ENCODE peak calls at places on chromosomes 3 and 15, in seven cellular contexts. R is IMR-90; K is adipocyte; F is CD4-positive, CD25-positive, alpha-beta regulatory T cell; B is HCT116; P is PC-3; H is fibroblast of lung. Y is an unnamed sample.

GRCh38 chr15:58331903-58332675 is 99.7 kb upstream of the LIPC start:
- DNase-seq in K (peak; percentile 95), B (peak; percentile 93), H (peak; percentile 100), P (peak; percentile 97), R (peak; percentile 100), F (peak; percentile 20), Y (peak; percentile 82)

GRCh38 chr3:46907271-46907670 is 29.8 kb downstream of the PTH1R start:
- DNase-seq in B (no peak), P (no peak), K (no peak), F (no peak), H (no peak), R (no peak), Y (no peak)

GRCh38 chr3:125080077-125080476 is 24.3 kb upstream of the HEG1 start:
- DNase-seq in P (no peak), K (no peak), F (no peak), H (no peak), R (no peak), B (no peak), Y (no peak)

GRCh38 chr3:94405258-94406035 is 342.6 kb downstream of the NSUN3 start:
- DNase-seq in F (no peak), P (peak; percentile 30), R (peak; percentile 60), H (peak; percentile 90), B (no peak), K (no peak), Y (no peak)

GRCh38 chr3:127134466-127134865 is 58.5 kb upstream of the PRR23E start:
- DNase-seq in K (no peak), F (no peak), B (no peak), H (no peak), P (no peak), R (no peak), Y (no peak)

GRCh38 chr3:63864008-63864871 is 573 bp downstream of the ATXN7 start:
- DNase-seq in F (peak; percentile 42), H (no peak), B (no peak), K (peak; percentile 53), R (no peak), P (no peak), Y (peak; percentile 28)

GRCh38 chr15:79981861-79982455 is 11.0 kb upstream of the BCL2A1 start:
- DNase-seq in B (no peak), R (no peak), H (no peak), K (no peak), P (no peak), F (no peak), Y (no peak)

GRCh38 chr3:106533761-106534160 is 664.9 kb upstream of the CBLB start:
- DNase-seq in B (no peak), K (no peak), F (no peak), H (no peak), P (no peak), R (no peak), Y (no peak)

GRCh38 chr3:34012102-34012461 is 213.7 kb downstream of the PDCD6IP start:
- DNase-seq in P (peak; percentile 98), H (peak; percentile 99), K (peak; percentile 93), R (peak; percentile 100), B (peak; percentile 7), F (no peak), Y (no peak)

GRCh38 chr3:8599146-8599545 is 45.5 kb downstream of the SSUH2 start:
- DNase-seq in B (no peak), P (no peak), F (no peak), K (no peak), H (no peak), R (no peak), Y (no peak)

GRCh38 chr3:172716476-172716875 is 5.6 kb upstream of the NCEH1 start:
- DNase-seq in H (peak; percentile 10), K (no peak), R (no peak), B (no peak), P (no peak), F (no peak), Y (no peak)

GRCh38 chr3:163266731-163267130 is 1770.1 kb downstream of the OTOL1 start:
- DNase-seq in P (no peak), K (no peak), B (no peak), H (no peak), R (no peak), F (no peak), Y (no peak)

GRCh38 chr3:17972476-17972875 is 230.0 kb upstream of the TBC1D5 start:
- DNase-seq in R (no peak), F (no peak), P (no peak), H (no peak), K (no peak), B (no peak), Y (no peak)

GRCh38 chr3:17972030-17972429 is 229.6 kb upstream of the TBC1D5 start:
- DNase-seq in F (no peak), R (no peak), B (no peak), P (no peak), H (no peak), K (no peak), Y (no peak)

GRCh38 chr3:17972889-17973558 is 230.6 kb upstream of the TBC1D5 start:
- DNase-seq in K (no peak), F (no peak), H (no peak), R (no peak), P (no peak), B (no peak), Y (no peak)

GRCh38 chr3:17973559-17973906 is 231.1 kb upstream of the TBC1D5 start:
- DNase-seq in H (no peak), F (no peak), R (no peak), B (no peak), P (no peak), K (no peak), Y (no peak)

DNA sequence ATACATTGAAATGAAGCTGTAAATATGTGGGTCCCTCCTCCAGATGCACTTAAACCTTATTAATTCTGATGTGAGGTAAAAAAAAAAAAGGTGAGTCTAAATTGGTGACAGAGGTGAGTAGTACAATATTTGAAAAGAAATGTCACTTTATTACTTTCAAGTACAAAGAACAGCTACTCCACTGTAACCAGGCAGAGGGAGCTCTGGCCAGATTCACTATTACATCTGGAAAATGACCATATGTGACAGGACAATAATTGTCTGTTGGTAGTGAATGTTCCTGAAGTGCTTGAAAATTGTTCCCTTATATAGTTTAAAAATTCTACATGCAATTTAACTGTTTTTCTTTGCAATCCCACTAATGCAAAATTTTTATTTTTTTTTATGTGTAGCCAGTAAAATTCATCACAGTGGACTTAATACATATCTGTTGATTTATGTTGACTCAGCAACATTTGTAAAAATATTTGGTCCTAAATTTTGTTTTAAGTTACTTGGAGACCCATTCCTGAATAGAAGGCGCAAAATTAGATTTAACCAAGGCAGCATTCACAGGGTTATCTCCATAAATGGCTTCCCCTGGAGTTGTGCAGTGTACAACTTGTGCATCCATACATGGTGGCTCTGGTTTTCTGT is 231.9 kb upstream of the TBC1D5 start:
- DNase-seq in R (peak; percentile 1), P (peak; percentile 37), H (no peak), K (peak; percentile 8), B (no peak), F (no peak), Y (no peak)
- H3K4me1 ChIP-seq in R (no peaks in the 10 kb centered on the region), P (no peaks in the 10 kb centered on the region), H (no peaks in the 10 kb centered on the region), K (no peaks in the 10 kb centered on the region), B (no peaks in the 10 kb centered on the region), F (no peaks in the 10 kb centered on the region), Y (no peaks in the 10 kb centered on the region)

GRCh38 chr3:48567090-48567489 is 3.5 kb upstream of the UCN2 start:
- DNase-seq in H (no peak), R (no peak), B (no peak), K (no peak), P (no peak), F (no peak), Y (no peak)
- H3K36me3 ChIP-seq in H (peaks cover 6% of the 10 kb centered on the region), R (peaks cover 58% of the 10 kb centered on the region), B (no peaks in the 10 kb centered on the region), K (no peaks in the 10 kb centered on the region), P (no peaks in the 10 kb centered on the region), F (no peaks in the 10 kb centered on the region), Y (no peaks in the 10 kb centered on the region)

DNA sequence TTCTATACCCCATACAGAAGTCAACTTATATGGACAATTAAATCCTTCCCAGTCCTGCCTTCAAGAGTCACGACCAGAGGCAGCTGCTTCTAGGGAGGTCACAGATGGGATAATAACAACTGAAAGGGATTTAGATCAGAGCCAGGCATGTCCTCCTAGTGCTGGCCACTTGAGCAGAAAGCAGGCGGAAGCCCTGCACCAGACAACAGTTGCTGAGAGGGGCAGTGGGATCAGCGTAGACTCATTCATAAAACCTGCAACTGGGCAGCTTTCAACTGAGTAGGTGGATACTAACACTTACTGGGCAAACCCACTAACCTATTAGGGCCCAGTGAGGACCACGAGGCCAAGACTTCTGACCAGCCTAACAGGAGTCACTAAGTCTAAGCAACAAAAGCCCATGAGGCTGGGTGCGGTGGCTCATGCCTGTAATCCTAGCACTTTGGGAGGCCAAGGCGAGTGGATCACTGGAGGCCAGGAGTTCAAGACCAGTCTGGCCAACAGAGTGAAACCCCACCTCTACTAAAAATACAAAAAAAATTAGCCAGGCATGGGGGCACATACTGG is 67.0 kb downstream of the DAPK2 start:
- DNase-seq in K (no peak), B (no peak), H (no peak), R (no peak), F (no peak), P (no peak), Y (no peak)
- H3K4me1 ChIP-seq in K (peaks cover 12% of the 10 kb centered on the region), B (no peaks in the 10 kb centered on the region), H (no peaks in the 10 kb centered on the region), R (peaks cover 7% of the 10 kb centered on the region), F (no peaks in the 10 kb centered on the region), P (no peaks in the 10 kb centered on the region), Y (no peaks in the 10 kb centered on the region)

GRCh38 chr3:38126121-38126892 is 10.6 kb downstream of the ACAA1 start:
- DNase-seq in B (no peak), R (no peak), P (no peak), F (no peak), K (no peak), H (no peak), Y (no peak)
- H3K36me3 ChIP-seq in B (peaks cover 47% of the 10 kb centered on the region), R (peaks cover 72% of the 10 kb centered on the region), P (peaks cover 85% of the 10 kb centered on the region), F (peaks cover 89% of the 10 kb centered on the region), K (peaks cover 94% of the 10 kb centered on the region), H (peaks cover 20% of the 10 kb centered on the region), Y (peaks cover 88% of the 10 kb centered on the region)

DNA sequence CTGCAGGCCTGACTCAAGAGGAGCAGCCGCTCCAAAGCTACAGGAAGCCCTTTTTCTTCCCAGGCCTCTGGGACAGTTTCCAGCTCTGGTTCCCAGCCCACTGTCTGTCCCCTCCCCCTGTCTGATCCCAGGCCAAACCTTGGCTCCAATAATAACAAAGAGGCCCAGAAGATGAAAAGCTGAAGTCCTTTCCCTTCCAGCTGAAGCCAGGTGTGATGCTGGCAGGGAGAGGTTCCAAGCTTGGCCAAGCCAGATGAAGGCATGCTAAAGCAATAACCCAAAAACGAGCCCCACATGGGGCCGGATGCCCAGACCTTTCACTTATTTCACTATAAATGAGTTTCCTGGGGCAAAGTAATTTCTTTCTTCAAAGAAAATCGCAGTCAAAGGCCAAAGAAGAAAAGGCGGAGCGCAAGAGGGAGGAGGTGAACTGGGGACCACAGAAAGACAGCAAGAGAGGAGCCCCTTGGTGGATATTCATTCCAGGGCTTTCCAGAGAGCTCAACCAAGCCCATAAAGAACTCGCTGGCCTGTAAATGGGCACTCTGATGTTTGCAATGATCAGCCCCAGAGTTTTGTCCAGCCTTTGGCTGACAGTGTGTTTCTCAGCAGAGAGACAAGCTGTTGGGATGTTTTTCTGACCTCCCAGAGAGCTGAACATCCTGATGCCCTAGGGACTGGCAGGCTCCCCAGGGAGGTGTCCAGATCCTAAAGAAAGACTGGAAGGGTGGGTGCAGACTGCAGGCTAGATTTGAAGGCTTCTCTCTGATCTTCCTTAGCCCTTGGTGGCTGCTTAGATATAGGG is 157.6 kb downstream of the UACA start:
- DNase-seq in B (no peak), P (peak; percentile 32), R (peak; percentile 84), K (peak; percentile 77), H (peak; percentile 90), F (no peak), Y (no peak)
- H3K4me1 ChIP-seq in B (peaks cover 11% of the 10 kb centered on the region), P (peaks cover 12% of the 10 kb centered on the region), R (peaks cover 12% of the 10 kb centered on the region), K (peaks cover 19% of the 10 kb centered on the region), H (peaks cover 7% of the 10 kb centered on the region), F (no peaks in the 10 kb centered on the region), Y (no peaks in the 10 kb centered on the region)

GRCh38 chr3:52265387-52265786 is 13.1 kb downstream of the WDR82 start:
- DNase-seq in B (no peak), H (no peak), K (no peak), F (no peak), P (peak; percentile 54), R (no peak), Y (no peak)
- H3K36me3 ChIP-seq in B (peaks cover 71% of the 10 kb centered on the region), H (peaks cover 17% of the 10 kb centered on the region), K (peaks cover 97% of the 10 kb centered on the region), F (peaks cover 89% of the 10 kb centered on the region), P (peaks cover 86% of the 10 kb centered on the region), R (peaks cover 54% of the 10 kb centered on the region), Y (peaks cover 68% of the 10 kb centered on the region)